ENCODE peak calls at places on chromosomes 11 and 22, in four cellular contexts. C is effector memory CD4-positive, alpha-beta T cell; L is heart left ventricle; P is brain microvascular endothelial cell. Q is an unnamed sample. For H3K27me3, the result is how much of the 10 kb centered on the place peaks cover.

GRCh38 chr11:3091846-3092602 is 34.8 kb upstream of the CARS1 start:
- DNase-seq in C (peak), P (peak), L (peak), Q (no peak)

GRCh38 chr11:15148181-15148580 is 33.5 kb downstream of the INSC start:
- DNase-seq in P (no peak), C (no peak), L (no peak), Q (no peak)

GRCh38 chr11:68014157-68014965 is 4.2 kb downstream of the ALDH3B1 start:
- DNase-seq in P (peak), C (no peak), L (no peak), Q (peak)

GRCh38 chr11:123517559-123518364 is 87.7 kb downstream of the GRAMD1B start:
- DNase-seq in L (no peak), P (no peak), C (no peak), Q (no peak)

GRCh38 chr22:25909988-25910387 is 168.0 kb downstream of the MYO18B start:
- DNase-seq in L (no peak), C (no peak), P (no peak), Q (no peak)

GRCh38 chr11:122755409-122755808 is 82.9 kb upstream of the CRTAM start:
- DNase-seq in C (no peak), L (no peak), P (no peak), Q (no peak)

GRCh38 chr11:94958118-94958517 is 15.2 kb downstream of the CWC15 start:
- DNase-seq in L (no peak), P (peak), C (no peak), Q (no peak)

GRCh38 chr11:125978778-125979378 is 33.0 kb downstream of the VSIG10L2 start:
- DNase-seq in L (no peak), C (no peak), P (no peak), Q (no peak)

GRCh38 chr11:93648168-93648567 is 13.3 kb upstream of the CEP295 start:
- DNase-seq in L (no peak), C (no peak), P (peak), Q (no peak)

GRCh38 chr22:31436132-31436531 is 36.7 kb downstream of the DRG1 start:
- DNase-seq in P (no peak), L (no peak), C (no peak), Q (no peak)

GRCh38 chr11:18005376-18006129 is 7.3 kb downstream of the SERGEF start:
- DNase-seq in P (no peak), C (no peak), L (no peak), Q (no peak)

GRCh38 chr11:64518928-64519327 is 72.1 kb upstream of the SLC22A12 start:
- DNase-seq in L (no peak), P (no peak), C (no peak), Q (no peak)

GRCh38 chr22:50439314-50440250 is 35.3 kb downstream of the SBF1 start:
- DNase-seq in L (peak), C (no peak), P (no peak), Q (peak)

GRCh38 chr11:100925935-100926334 is 203.7 kb downstream of the PGR start:
- DNase-seq in P (peak), L (no peak), C (no peak), Q (no peak)

GRCh38 chr22:31295831-31296230 is 3.5 kb upstream of the PIK3IP1 start:
- DNase-seq in L (no peak), C (no peak), P (no peak), Q (no peak)

GRCh38 chr11:89487016-89487415 is 4.2 kb downstream of the NOX4 start:
- DNase-seq in L (no peak), P (no peak), C (no peak), Q (no peak)

GRCh38 chr22:33986954-33987353 is 66.7 kb upstream of the LARGE1 start:
- DNase-seq in P (no peak), L (no peak), C (no peak), Q (no peak)

GRCh38 chr22:49599691-49600451 is 227.8 kb downstream of the BRD1 start:
- DNase-seq in C (no peak), L (peak), P (no peak), Q (no peak)

GRCh38 chr11:64358907-64359711 is at the start of gene RPS6KA4:
- DNase-seq in P (peak), L (peak), C (peak), Q (peak)

GRCh38 chr11:111440416-111441205 is 61.5 kb upstream of the POU2AF1 start:
- DNase-seq in P (no peak), L (peak), C (no peak), Q (no peak)

GRCh38 chr11:46755962-46756361 is 36.9 kb downstream of the F2 start:
- DNase-seq in L (no peak), P (no peak), C (no peak), Q (no peak)

GRCh38 chr11:567629-568258 is 7.0 kb downstream of the RASSF7 start:
- DNase-seq in P (no peak), C (peak), L (peak), Q (no peak)

GRCh38 chr22:22185844-22186499 is 58.6 kb upstream of the VPREB1 start:
- DNase-seq in P (no peak), L (no peak), C (no peak), Q (no peak)

GRCh38 chr11:6321356-6321755 is 1.1 kb upstream of the CAVIN3 start:
- DNase-seq in L (no peak), C (no peak), P (no peak), Q (peak)

GRCh38 chr11:78220218-78221157 is 31.8 kb downstream of the USP35 start:
- DNase-seq in C (no peak), P (no peak), L (no peak), Q (no peak)

GRCh38 chr11:63608353-63609345 is 5.6 kb downstream of the PLAAT3 start:
- DNase-seq in C (no peak), P (peak), L (no peak), Q (no peak)

GRCh38 chr22:45201678-45202332 is 38.1 kb downstream of the NUP50 start:
- DNase-seq in C (no peak), P (peak), L (no peak), Q (no peak)

GRCh38 chr11:131546218-131546895 is 175.9 kb downstream of the NTM start:
- DNase-seq in L (no peak), P (no peak), C (no peak), Q (no peak)

GRCh38 chr11:69909561-69910518 is 90.6 kb upstream of the FGF3 start:
- DNase-seq in C (no peak), P (no peak), L (peak), Q (peak)

GRCh38 chr22:29129644-29130201 is 56.9 kb downstream of the KREMEN1 start:
- DNase-seq in C (no peak), L (no peak), P (no peak), Q (no peak)

GRCh38 chr11:78149646-78150045 is 10.2 kb upstream of the ALG8 start:
- DNase-seq in L (no peak), C (no peak), P (peak), Q (peak)

GRCh38 chr22:35539910-35540599 is 576 bp upstream of the RASD2 start:
- DNase-seq in C (peak), P (no peak), L (peak), Q (peak)

GRCh38 chr22:42018224-42018623 is 19.6 kb downstream of the WBP2NL start:
- DNase-seq in C (no peak), L (no peak), P (no peak), Q (no peak)

GRCh38 chr22:42026705-42027104 is 28.1 kb downstream of the WBP2NL start:
- DNase-seq in C (no peak), L (no peak), P (no peak), Q (no peak)

DNA sequence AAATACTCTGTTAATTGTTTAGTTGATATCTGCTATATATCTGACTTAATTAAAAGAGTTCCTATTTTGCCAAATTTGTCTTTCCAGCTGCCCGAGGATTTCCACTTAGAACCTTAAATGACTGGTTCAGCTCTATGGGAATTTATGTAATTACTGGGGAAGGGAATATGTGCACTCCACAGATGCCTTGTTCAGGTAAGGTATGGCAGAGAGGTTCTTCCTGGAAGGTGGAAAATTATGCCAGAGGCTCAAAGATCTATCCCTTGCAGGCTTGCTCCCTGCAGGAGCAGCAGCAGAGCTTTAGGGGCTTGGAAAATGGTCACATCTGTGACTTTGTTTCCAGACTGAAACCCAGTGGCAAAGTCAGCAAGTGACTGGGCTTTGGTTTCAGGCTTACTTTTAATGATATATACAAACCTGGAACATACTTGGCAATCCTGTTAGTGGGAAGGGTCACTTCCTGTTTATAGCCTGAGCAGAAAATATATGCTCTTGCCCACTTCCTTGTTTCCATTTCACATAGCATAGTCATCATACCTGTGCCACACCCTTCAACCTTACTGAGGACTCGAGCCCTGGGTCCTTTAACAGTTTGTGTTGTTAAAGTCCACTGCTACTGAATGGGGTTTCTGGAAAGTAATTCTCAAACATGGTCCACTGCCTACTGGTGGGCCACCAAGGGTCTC is 23.7 kb downstream of the WBP2NL start:
- DNase-seq in L (no peak), C (no peak), P (no peak), Q (no peak)
- H3K27ac ChIP-seq in L (no peak), C (no peak), P (no peak), Q (no peak)

DNA sequence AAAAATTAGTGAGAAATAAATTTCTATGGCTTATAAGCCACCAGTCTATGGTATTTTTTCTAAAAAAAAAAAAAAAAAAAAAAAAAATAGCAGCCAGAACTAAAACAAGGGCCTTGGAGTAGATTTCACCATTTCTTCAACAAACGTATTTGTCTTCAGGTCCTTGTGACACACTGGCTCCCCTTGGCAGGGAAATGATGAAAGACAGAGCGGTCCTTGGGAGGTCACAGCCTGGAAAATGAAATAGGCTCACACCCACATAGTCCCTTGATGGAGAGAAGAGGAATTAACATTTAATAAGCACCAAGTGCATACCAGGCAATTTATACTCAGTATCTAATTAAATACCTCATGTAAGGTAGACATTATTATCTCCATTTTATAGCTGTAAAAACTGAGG is 25.7 kb upstream of the ACER3 start:
- DNase-seq in P (no peak), L (no peak), C (no peak), Q (no peak)
- H3K27me3 ChIP-seq in P (under half), L (under half), C (under half), Q (under half)

GRCh38 chr22:17778412-17778976 is 4.2 kb upstream of the BID start:
- DNase-seq in P (no peak), C (no peak), L (peak), Q (peak)
- H3K27ac ChIP-seq in P (no peak), C (peak), L (no peak), Q (no peak)

GRCh38 chr11:133149698-133150097 is 382.6 kb downstream of the OPCML start:
- DNase-seq in L (no peak), P (no peak), C (no peak), Q (no peak)

GRCh38 chr11:133157180-133157579 is 375.1 kb downstream of the OPCML start:
- DNase-seq in L (no peak), P (no peak), C (no peak), Q (no peak)

GRCh38 chr11:133153031-133153430 is 379.3 kb downstream of the OPCML start:
- DNase-seq in P (no peak), L (no peak), C (no peak), Q (no peak)
- H3K27me3 ChIP-seq in P (under half), L (under half), C (under half), Q (under half)

Q was measured in right cardiac atrium.